ENCODE peak calls at places on chromosomes 1 and 21, in ten cellular contexts. B is A549, A is astrocyte of the spinal cord, I is AG04450, N is NB4, J is psoas muscle, C is tibial artery, D is left ventricle myocardium inferior, L is prostate gland, G is Peyer's patch. X is an unnamed sample.

GRCh38 chr1:244302889-244303609 is 148.7 kb downstream of the ADSS2 start:
- DNase-seq in B (peak), A (peak), I (no peak), N (no peak), J (no peak), C (no peak), D (no peak), L (no peak), G (no peak), X (no peak)

GRCh38 chr1:248225537-248225936 is 5.7 kb upstream of the OR2M4 start:
- DNase-seq in B (no peak), A (no peak), I (no peak), N (no peak), J (no peak), C (no peak), D (no peak), L (no peak), G (no peak), X (no peak)

GRCh38 chr1:180503274-180503862 is 991 bp upstream of the ACBD6 start:
- DNase-seq in B (peak), A (no peak), I (no peak), N (peak), J (no peak), C (no peak), D (no peak), L (no peak), G (no peak), X (no peak)

GRCh38 chr1:15852036-15852827 is 4.7 kb downstream of the SPEN start:
- DNase-seq in B (no peak), A (peak), I (no peak), N (no peak), J (no peak), C (no peak), D (no peak), L (no peak), G (no peak), X (no peak)

GRCh38 chr1:188888387-188888786 is 1589.3 kb downstream of the BRINP3 start:
- DNase-seq in B (peak), A (no peak), I (no peak), N (no peak), J (no peak), C (no peak), D (no peak), L (no peak), G (no peak), X (no peak)

GRCh38 chr21:25925936-25926335 is 191.2 kb downstream of the GABPA start:
- DNase-seq in B (no peak), A (no peak), I (no peak), N (no peak), J (no peak), C (no peak), D (no peak), L (no peak), G (no peak), X (no peak)

GRCh38 chr21:37711294-37711844 is 204.9 kb downstream of the KCNJ6 start:
- DNase-seq in B (no peak), A (no peak), I (no peak), N (no peak), J (no peak), C (no peak), D (no peak), L (no peak), G (no peak), X (no peak)

GRCh38 chr1:230301820-230302219 is 124.3 kb downstream of the PGBD5 start:
- DNase-seq in B (no peak), A (no peak), I (no peak), N (no peak), J (no peak), C (no peak), D (no peak), L (no peak), G (no peak), X (no peak)

GRCh38 chr21:38476385-38476784 is 21.9 kb downstream of the ERG start:
- DNase-seq in B (no peak), A (no peak), I (no peak), N (peak), J (no peak), C (no peak), D (no peak), L (no peak), G (no peak), X (no peak)

GRCh38 chr1:15939181-15940109 is 36.5 kb downstream of the ZBTB17 start:
- DNase-seq in B (peak), A (peak), I (no peak), N (no peak), J (no peak), C (no peak), D (no peak), L (peak), G (no peak), X (no peak)

GRCh38 chr1:39089811-39090519 is 63.8 kb downstream of the NDUFS5 start:
- DNase-seq in B (no peak), A (no peak), I (no peak), N (no peak), J (no peak), C (peak), D (no peak), L (no peak), G (no peak), X (no peak)

GRCh38 chr1:206649261-206649660 is 13.9 kb downstream of the DYRK3 start:
- DNase-seq in B (no peak), A (no peak), I (no peak), N (no peak), J (no peak), C (no peak), D (no peak), L (no peak), G (no peak), X (no peak)

GRCh38 chr1:70497152-70497551 is 86.1 kb downstream of the CTH start:
- DNase-seq in B (no peak), A (no peak), I (no peak), N (no peak), J (no peak), C (no peak), D (no peak), L (no peak), G (no peak), X (no peak)

GRCh38 chr1:205060746-205061145 is 17.7 kb downstream of the CNTN2 start:
- DNase-seq in B (no peak), A (no peak), I (no peak), N (no peak), J (no peak), C (no peak), D (no peak), L (no peak), G (no peak), X (no peak)

GRCh38 chr1:197468581-197469175 is 200.6 kb downstream of the CRB1 start:
- DNase-seq in B (no peak), A (no peak), I (no peak), N (no peak), J (no peak), C (no peak), D (no peak), L (no peak), G (no peak), X (no peak)

GRCh38 chr1:204408074-204408507 is 3.5 kb downstream of the PPP1R15B start:
- DNase-seq in B (peak), A (peak), I (no peak), N (peak), J (peak), C (peak), D (peak), L (peak), G (peak), X (no peak)

GRCh38 chr1:46401964-46402626 is 8.0 kb downstream of the FAAH start:
- DNase-seq in B (peak), A (peak), I (peak), N (peak), J (peak), C (peak), D (peak), L (peak), G (no peak), X (peak)
- H3K4me3 ChIP-seq in B (no peak), A (no peak), I (no peak), N (no peak), J (peak), C (peak), D (no peak), L (no peak), G (peak), X (no peak)

GRCh38 chr1:170661646-170662411 is 2.1 kb upstream of the PRRX1 start:
- DNase-seq in B (no peak), A (peak), I (no peak), N (no peak), J (peak), C (peak), D (no peak), L (no peak), G (no peak), X (no peak)

GRCh38 chr1:170660281-170660713 is 3.6 kb upstream of the PRRX1 start:
- DNase-seq in B (no peak), A (no peak), I (no peak), N (no peak), J (no peak), C (no peak), D (no peak), L (no peak), G (no peak), X (no peak)

GRCh38 chr1:170659404-170660035 is 4.4 kb upstream of the PRRX1 start:
- DNase-seq in B (no peak), A (no peak), I (no peak), N (no peak), J (no peak), C (no peak), D (no peak), L (no peak), G (no peak), X (no peak)

GRCh38 chr1:170662561-170662971 is 1.4 kb upstream of the PRRX1 start:
- DNase-seq in B (no peak), A (peak), I (no peak), N (no peak), J (no peak), C (no peak), D (no peak), L (no peak), G (no peak), X (no peak)

DNA sequence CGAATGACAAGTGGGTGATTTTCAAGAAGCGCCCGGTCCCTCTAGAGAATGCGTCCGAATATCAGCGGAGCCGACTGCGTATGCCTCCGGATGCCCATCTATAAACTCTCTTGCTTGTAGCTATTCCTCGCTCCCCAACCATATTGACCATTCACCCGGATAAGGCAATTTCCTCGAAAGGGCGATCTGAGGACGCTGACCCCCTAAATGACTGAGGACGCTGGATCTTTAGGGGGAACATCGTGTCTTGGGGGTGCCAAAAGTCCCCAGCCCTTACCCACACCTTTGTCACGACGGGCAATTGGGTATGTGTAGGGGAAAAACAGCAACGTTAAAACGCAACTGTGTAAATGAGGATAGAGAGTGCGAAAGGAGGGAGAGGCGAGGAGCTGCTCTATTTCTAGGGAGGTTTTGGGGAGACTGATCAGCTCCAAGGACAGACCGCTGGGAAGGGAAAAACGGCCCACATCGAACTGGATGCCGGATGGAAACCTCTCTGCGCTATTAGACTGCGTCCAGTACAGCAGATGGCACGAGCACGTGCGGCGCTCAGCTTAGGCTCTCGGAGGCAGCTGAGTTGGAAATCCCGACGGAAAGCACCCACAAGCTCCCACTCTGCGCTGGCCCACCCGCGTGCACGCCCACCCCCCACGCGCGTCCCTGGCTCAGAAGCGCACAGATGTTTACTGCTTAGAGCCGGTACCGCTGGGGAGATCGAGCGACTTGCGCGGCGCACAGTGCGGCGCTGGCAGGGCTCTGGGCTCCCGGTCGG is 2.9 kb upstream of the PRRX1 start:
- DNase-seq in B (no peak), A (peak), I (no peak), N (no peak), J (peak), C (no peak), D (no peak), L (no peak), G (no peak), X (no peak)
- H3K4me3 ChIP-seq in B (no peak), A (peak), I (peak), N (no peak), J (peak), C (peak), D (peak), L (peak), G (peak), X (peak)

GRCh38 chr21:42406846-42407245 is 3.1 kb downstream of the UBASH3A start:
- DNase-seq in B (no peak), A (no peak), I (no peak), N (no peak), J (no peak), C (no peak), D (no peak), L (no peak), G (no peak), X (no peak)

GRCh38 chr21:42405064-42406059 is 1.7 kb downstream of the UBASH3A start:
- DNase-seq in B (no peak), A (no peak), I (no peak), N (no peak), J (no peak), C (no peak), D (no peak), L (no peak), G (no peak), X (no peak)

GRCh38 chr21:42406201-42406601 is 2.5 kb downstream of the UBASH3A start:
- DNase-seq in B (no peak), A (no peak), I (no peak), N (no peak), J (no peak), C (no peak), D (no peak), L (no peak), G (peak), X (no peak)

GRCh38 chr21:42403611-42404231 is at the start of gene UBASH3A:
- DNase-seq in B (no peak), A (no peak), I (no peak), N (no peak), J (no peak), C (no peak), D (no peak), L (no peak), G (peak), X (no peak)

GRCh38 chr21:42404534-42404933 is 832 bp downstream of the UBASH3A start:
- DNase-seq in B (no peak), A (no peak), I (no peak), N (no peak), J (no peak), C (no peak), D (no peak), L (no peak), G (no peak), X (no peak)
- H3K4me3 ChIP-seq in B (no peak), A (no peak), I (no peak), N (no peak), J (no peak), C (no peak), D (no peak), L (no peak), G (peak), X (no peak)

DNA sequence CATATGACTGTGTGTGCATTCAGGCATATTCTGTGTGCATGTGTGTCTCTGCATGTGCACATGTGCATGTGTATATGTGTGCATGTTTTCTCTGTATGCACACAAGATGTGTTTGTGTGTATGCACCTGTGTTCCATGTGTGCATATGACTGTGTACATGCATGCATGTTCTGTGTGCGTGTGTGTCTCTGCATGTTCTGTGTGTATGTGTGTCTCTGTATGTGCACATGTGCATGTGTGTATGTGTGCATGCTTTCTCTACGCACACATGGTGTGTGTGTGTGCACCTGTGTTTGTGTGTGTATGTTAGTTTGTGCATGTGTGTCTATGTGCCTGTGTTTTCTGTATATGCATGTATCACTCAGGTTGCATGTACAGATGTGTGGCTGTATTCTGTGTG is 42.3 kb downstream of the AJAP1 start:
- DNase-seq in B (no peak), A (no peak), I (no peak), N (no peak), J (no peak), C (no peak), D (no peak), L (no peak), G (no peak), X (no peak)
- H3K4me3 ChIP-seq in B (no peak), A (no peak), I (no peak), N (no peak), J (no peak), C (no peak), D (no peak), L (no peak), G (no peak), X (no peak)

DNA sequence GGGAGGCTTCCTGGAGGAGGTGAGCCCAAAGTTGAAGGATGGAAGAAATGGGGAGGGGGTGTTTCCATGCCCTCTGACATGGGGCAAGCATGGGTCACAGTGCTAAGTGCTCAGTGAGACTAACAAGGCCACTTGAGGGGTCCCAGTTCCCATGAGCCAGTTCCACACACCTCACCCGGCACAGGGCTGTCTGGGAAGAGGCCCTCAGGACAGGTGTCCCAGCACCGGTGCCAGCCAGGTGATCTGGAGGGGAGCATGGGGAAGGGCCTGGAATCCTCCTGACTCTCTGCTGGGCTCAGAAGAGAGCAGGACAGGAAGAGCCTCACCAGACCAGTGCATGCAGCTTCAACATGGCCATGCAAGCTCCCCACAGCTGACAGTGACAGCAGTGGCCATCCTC is 294.7 kb upstream of the VAMP3 start:
- DNase-seq in B (no peak), A (no peak), I (no peak), N (no peak), J (no peak), C (no peak), D (no peak), L (no peak), G (no peak), X (no peak)
- H3K4me3 ChIP-seq in B (no peak), A (no peak), I (no peak), N (no peak), J (no peak), C (no peak), D (no peak), L (no peak), G (no peak), X (no peak)

GRCh38 chr1:37765937-37766664 is 1.2 kb upstream of the EPHA10 start:
- DNase-seq in B (peak), A (no peak), I (no peak), N (peak), J (no peak), C (no peak), D (no peak), L (no peak), G (no peak), X (no peak)
- H3K4me3 ChIP-seq in B (peak), A (no peak), I (no peak), N (no peak), J (no peak), C (no peak), D (no peak), L (no peak), G (no peak), X (no peak)

GRCh38 chr1:235325854-235326253 is 2.1 kb downstream of the ARID4B start:
- DNase-seq in B (no peak), A (no peak), I (no peak), N (no peak), J (no peak), C (no peak), D (no peak), L (no peak), G (no peak), X (no peak)
- H3K4me3 ChIP-seq in B (peak), A (peak), I (peak), N (peak), J (peak), C (peak), D (peak), L (peak), G (peak), X (peak)

DNA sequence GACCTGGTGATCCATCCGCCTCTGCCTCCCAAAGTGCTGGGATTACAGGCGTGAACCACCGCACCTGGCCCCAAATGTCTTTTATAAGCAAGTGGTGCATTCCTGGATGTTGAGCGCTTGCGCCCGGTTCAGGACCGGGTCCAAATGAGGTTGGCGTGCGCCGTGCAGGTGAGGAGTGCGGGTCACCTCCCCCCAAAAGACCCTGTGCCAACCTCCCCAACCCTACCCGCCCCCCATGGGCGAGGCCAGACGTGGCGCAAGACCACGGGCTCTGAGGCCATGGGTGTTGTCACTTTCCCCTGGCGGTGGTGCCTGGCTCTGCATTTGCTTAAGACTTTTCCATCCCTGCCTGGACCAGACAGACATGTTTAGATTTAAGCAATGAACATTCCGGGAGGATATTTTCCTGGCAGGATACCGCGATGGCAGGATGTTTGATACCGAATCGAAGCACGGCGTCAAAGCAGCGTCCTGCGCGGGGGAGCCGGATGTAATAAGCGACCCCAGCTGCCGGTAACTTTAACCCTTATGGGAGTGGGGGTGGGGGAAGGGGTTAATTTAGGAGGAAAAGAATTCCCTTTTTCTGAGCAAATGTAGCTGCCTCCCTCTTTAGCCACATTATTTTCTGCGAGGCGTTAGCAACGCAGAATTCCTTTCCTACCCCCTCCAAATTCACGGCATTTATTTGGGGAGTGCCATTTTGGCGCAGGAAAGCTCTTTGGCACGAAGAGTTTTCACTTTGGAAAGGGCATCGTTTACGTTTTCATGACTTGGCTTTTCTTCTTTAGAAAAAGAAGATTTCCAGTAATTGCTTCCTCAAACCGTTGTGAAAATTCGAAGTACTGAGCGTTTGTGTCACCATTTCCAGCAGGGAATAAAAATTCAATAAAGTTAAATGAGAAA is 27.8 kb upstream of the RNF187 start:
- DNase-seq in B (peak), A (peak), I (peak), N (no peak), J (peak), C (peak), D (peak), L (no peak), G (peak), X (no peak)
- H3K4me3 ChIP-seq in B (peak), A (peak), I (peak), N (no peak), J (peak), C (peak), D (peak), L (peak), G (peak), X (peak)

DNA sequence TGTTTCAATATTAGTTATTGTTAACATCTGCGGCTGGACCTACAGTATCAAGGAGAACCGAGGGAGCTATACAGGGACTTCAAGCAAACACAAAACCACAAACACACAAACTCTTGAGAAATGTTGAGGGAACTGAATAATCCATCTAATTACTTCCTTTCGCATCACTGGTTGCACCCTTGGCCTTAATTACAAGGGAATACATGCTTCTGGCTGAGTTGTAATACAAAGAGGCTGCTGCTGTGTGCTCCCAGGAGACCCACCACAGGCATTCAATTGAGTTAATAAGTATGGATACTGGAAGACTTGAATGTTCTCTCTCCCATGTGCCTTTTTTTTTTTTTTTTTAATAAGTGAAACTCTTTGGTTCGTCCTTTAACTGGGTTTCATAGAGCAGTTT is 16.8 kb upstream of the SMYD2 start:
- DNase-seq in B (no peak), A (peak), I (no peak), N (peak), J (no peak), C (no peak), D (no peak), L (no peak), G (no peak), X (no peak)
- H3K4me3 ChIP-seq in B (no peak), A (no peak), I (no peak), N (no peak), J (no peak), C (no peak), D (no peak), L (no peak), G (no peak), X (no peak)

X was measured in AG04449.